ENCODE peak calls at places on chromosomes 7 and 10, in four cellular contexts. Z is K562, W is H1, J is GM12878. E is an unnamed sample.

GRCh38 chr7:151728286-151728660 is 148.6 kb downstream of the PRKAG2 start:
- DNase-seq in Z (no peak), W (no peak), J (no peak), E (no peak)

GRCh38 chr10:5628798-5629788 is 37.3 kb downstream of the ASB13 start:
- DNase-seq in Z (no peak), W (no peak), J (no peak), E (no peak)

GRCh38 chr7:65390588-65390987 is 16.9 kb downstream of the ZNF92 start:
- DNase-seq in Z (no peak), W (no peak), J (peak), E (no peak)

GRCh38 chr7:114085592-114086490 is 167.0 kb upstream of the PPP1R3A start:
- DNase-seq in J (no peak), W (no peak), Z (no peak), E (no peak)

GRCh38 chr10:1403508-1404230 is 333.7 kb downstream of the ADARB2 start:
- DNase-seq in J (no peak), W (peak), Z (no peak), E (no peak)

GRCh38 chr10:101189461-101190401 is 39.5 kb downstream of the LBX1 start:
- DNase-seq in W (peak), J (no peak), Z (no peak), E (no peak)

GRCh38 chr7:25316366-25316765 is 88.1 kb upstream of the NPVF start:
- DNase-seq in J (no peak), Z (no peak), W (no peak), E (no peak)

GRCh38 chr7:112399501-112399900 is 50.8 kb upstream of the IFRD1 start:
- DNase-seq in J (no peak), Z (no peak), W (no peak), E (no peak)

GRCh38 chr7:8084772-8085171 is 116.2 kb downstream of the GLCCI1 start:
- DNase-seq in Z (no peak), W (no peak), J (no peak), E (no peak)

GRCh38 chr7:105268056-105268455 is 120.7 kb downstream of the SRPK2 start:
- DNase-seq in Z (peak), J (no peak), W (no peak), E (no peak)

GRCh38 chr10:51204691-51205090 is 130.4 kb downstream of the PRKG1 start:
- DNase-seq in W (no peak), J (no peak), Z (no peak), E (no peak)

GRCh38 chr10:106705576-106706526 is 458.7 kb downstream of the SORCS1 start:
- DNase-seq in J (no peak), Z (peak), W (peak), E (peak)

GRCh38 chr10:99733366-99733765 is 1.3 kb downstream of the CUTC start:
- DNase-seq in J (no peak), Z (peak), W (no peak), E (no peak)

GRCh38 chr7:26398436-26399308 is 107.0 kb downstream of the SNX10 start:
- DNase-seq in Z (peak), J (peak), W (peak), E (no peak)

GRCh38 chr7:115825736-115826135 is 204.8 kb downstream of the TFEC start:
- DNase-seq in J (no peak), W (no peak), Z (no peak), E (no peak)

GRCh38 chr10:118108194-118109026 is 61.7 kb upstream of the RAB11FIP2 start:
- DNase-seq in W (no peak), Z (peak), J (no peak), E (no peak)

GRCh38 chr10:77501846-77502251 is 135.8 kb downstream of the KCNMA1 start:
- DNase-seq in Z (no peak), W (no peak), J (no peak), E (no peak)

GRCh38 chr7:66118603-66119002 is 4.0 kb downstream of the CRCP start:
- DNase-seq in W (no peak), J (no peak), Z (no peak), E (peak)

GRCh38 chr7:111765936-111766643 is 203.8 kb upstream of the IMMP2L start:
- DNase-seq in J (no peak), W (no peak), Z (no peak), E (no peak)

GRCh38 chr7:5594616-5595544 is 171.2 kb upstream of the TNRC18 start:
- DNase-seq in J (no peak), W (peak), Z (peak), E (no peak)

GRCh38 chr10:70368774-70369482 is 13.5 kb downstream of the LRRC20 start:
- DNase-seq in J (no peak), W (no peak), Z (peak), E (peak)

GRCh38 chr10:125159932-125160855 is at the start of gene CTBP2:
- DNase-seq in J (no peak), W (peak), Z (peak), E (no peak)

GRCh38 chr7:106794276-106795136 is 70.6 kb upstream of the PIK3CG start:
- DNase-seq in J (no peak), Z (no peak), W (no peak), E (no peak)

GRCh38 chr10:124632064-124632531 is 112.1 kb downstream of the FAM53B start:
- DNase-seq in Z (no peak), J (no peak), W (no peak), E (peak)

GRCh38 chr10:33416691-33417090 is 82.2 kb upstream of the NRP1 start:
- DNase-seq in J (no peak), Z (no peak), W (no peak), E (no peak)

DNA sequence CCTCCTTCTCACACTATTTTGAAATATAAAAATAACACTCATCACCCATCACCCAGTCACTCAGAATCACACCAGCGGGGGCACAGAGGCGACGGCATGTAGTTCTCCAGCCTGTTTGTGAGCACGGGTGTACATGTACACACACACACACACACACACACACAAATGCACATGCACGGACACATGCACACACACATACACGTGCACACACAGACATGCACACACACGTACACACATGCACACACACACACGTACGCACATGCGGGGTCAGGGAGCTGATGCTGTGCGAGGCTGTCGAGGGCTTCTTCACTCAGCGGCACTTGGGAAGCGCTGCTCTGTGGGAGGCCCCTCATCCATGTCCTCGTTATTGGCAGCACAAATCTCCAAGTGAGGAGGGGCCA is 178.8 kb downstream of the ELFN1 start:
- DNase-seq in W (no peak), J (no peak), Z (no peak), E (no peak)
- H3K9ac ChIP-seq in W (no peak), J (no peak), Z (no peak), E (no peak)

GRCh38 chr7:95899919-95900513 is 127.7 kb downstream of the DYNC1I1 start:
- DNase-seq in Z (peak), J (no peak), W (no peak), E (peak)

GRCh38 chr7:95905165-95905564 is 132.8 kb downstream of the DYNC1I1 start:
- DNase-seq in J (no peak), Z (peak), W (no peak), E (no peak)

GRCh38 chr7:95904099-95904498 is 131.7 kb downstream of the DYNC1I1 start:
- DNase-seq in W (no peak), J (no peak), Z (no peak), E (no peak)

GRCh38 chr7:95897557-95898183 is 125.3 kb downstream of the DYNC1I1 start:
- DNase-seq in W (no peak), Z (no peak), J (no peak), E (no peak)

DNA sequence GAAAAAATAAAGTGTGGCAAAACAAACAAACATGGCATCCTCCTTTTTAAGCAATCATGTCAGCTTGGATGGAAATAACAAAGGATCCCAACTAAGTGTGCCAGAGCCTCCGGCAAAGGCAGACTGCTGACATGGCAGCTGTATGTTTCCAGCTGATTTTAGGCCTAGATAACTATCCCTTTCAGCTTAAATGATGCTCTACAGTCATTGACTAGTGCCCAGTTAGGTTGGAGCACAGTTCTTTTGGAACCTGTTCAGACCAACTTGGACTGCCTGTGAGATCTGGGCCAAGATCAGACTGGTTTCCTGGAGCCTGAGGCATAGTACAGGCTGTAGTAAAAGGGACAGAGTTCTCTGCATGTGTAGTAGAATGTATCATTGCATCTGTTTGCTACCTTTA is 128.7 kb downstream of the DYNC1I1 start:
- DNase-seq in J (no peak), Z (no peak), W (no peak), E (no peak)
- TF ChIP-seq HDAC6 in J (no peak), Z (no peak), W (no peak), E (no peak)

DNA sequence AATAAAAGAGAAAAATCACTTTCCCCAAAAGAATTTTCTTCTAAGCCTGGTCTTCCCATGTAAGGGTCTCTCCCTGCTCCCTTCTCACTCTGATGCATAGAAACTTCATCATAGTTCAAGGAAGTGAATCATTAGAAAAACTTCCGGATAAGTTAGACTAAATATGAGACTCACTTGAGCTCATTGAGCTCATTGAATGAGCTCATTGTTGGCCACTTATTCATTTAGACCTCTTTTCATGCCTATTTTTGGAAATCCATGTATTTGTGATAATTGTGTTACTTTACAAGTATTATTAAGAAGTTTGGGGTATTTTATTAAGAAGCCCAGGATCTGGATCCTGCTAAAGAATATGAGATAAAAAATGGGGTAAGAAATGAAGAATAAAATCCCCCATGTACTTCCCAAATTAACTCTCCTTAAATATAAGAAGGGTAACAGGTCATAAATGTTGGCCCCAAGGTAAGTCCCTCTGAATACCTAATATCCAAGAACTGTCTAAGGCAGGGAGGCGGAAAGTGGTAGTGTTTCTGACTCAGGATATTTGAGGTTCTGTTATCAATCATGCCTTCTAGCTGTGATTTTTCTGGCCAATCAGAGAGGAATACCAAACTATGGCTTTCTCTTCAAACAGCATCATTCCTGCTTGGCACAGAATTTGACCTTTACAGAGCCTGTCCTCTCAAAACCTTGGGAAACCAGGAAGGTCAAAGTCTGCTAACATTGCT is 236.5 kb upstream of the PTN start:
- DNase-seq in W (no peak), Z (no peak), J (no peak), E (no peak)
- H3K9ac ChIP-seq in W (no peak), Z (no peak), J (no peak), E (no peak)

DNA sequence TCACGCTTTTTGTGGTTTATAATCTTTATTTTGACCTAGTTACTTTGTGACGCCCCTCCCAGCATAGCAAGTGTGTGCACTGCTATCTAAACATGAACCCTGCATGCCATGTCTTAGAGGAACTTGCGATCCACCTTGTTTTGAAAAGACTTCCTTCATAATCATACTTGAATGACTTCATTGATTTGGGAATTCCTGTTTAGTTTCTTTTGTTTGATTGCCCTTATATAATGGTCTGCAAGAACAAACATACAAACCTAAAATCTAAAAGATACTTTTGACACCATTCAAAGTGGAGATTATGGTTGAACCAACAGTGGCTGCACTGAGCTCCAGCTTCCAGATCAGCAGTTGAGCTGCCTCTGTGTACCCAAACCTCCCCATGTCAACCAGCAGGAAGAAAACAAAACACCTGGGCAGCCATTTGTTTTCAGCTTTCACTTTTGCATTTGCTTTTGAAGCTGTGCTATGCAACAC is 132.6 kb downstream of the CELF2 start:
- DNase-seq in Z (peak), W (no peak), J (no peak), E (no peak)
- TF ChIP-seq HDAC6 in Z (no peak), W (no peak), J (no peak), E (no peak)

DNA sequence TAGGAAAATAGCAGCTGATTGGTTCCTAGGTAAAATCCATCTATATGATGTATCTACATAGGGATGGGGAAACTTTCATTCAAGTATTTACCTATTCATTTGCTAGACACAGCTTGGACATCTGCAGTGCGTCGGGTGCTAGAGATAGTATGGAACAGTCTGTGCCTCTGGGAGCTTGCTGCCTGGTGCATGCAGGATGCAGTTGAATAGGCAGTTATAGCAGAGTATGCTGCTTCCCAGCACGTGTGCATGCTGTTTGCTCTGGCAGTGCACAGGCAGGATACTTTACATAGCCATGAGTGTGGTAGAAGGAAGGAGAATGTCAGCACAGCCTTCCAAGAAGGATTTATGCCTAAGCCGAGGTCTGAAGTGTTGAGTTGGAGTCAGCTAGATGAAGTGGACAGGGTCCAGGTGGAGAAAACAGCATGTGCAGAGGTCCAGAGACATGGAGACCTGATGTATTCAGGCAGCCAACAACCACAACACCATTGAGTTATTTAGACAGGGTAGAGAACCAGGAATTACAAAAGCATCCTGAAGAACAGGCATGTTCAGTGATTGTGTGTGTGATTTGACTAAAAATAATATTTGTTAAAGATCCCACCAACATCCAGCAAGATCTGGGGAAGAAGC is 8.1 kb downstream of the MAP3K8 start:
- DNase-seq in Z (no peak), W (no peak), J (no peak), E (no peak)
- H3K9ac ChIP-seq in Z (no peak), W (no peak), J (no peak), E (no peak)

GRCh38 chr10:97673736-97674525 is 13.1 kb downstream of the AVPI1 start:
- DNase-seq in W (no peak), Z (peak), J (no peak), E (no peak)
- TF ChIP-seq HDAC6 in W (no peak), Z (no peak), J (no peak), E (no peak)

GRCh38 chr7:101125989-101126650 is 784 bp upstream of the SERPINE1 start:
- DNase-seq in Z (no peak), J (peak), W (no peak), E (peak)

GRCh38 chr7:101122933-101123702 is 3.8 kb upstream of the SERPINE1 start:
- DNase-seq in J (no peak), W (no peak), Z (no peak), E (peak)

GRCh38 chr7:101123703-101124068 is 3.2 kb upstream of the SERPINE1 start:
- DNase-seq in J (no peak), W (no peak), Z (no peak), E (no peak)

GRCh38 chr7:101121996-101122932 is 4.6 kb upstream of the SERPINE1 start:
- DNase-seq in W (no peak), J (no peak), Z (peak), E (peak)

DNA sequence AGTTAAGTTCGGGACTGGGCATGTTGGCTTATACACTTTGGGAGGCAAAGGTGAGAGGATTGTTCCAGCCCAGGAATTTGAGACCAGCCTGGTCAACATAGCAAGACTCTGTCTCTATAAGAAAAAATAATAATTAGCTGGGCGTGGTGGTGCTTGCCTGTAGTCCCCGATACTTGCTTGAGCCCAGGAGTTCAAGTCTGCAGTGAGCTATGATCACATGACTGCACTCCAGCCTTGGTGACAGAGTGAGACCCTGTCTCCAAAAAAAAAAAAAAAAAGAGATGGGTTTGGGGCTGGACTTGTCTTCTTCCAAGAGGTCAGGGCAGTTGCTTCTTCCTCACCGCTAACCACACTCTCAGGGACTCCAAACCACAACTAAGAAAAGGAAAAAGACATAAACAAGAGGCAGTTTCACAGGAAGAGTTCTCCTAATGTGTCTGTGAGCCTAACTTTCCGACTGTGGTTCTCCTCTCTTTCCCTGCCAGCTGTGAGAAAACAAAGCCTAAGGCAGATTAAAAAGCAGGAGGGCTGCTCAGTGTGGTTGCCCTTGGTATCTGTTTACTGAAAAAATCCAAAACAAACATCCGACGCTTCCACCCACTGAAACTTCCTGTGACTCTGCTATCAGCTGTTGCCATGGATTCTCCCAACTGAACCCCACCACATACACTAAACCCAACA is 2.4 kb upstream of the SERPINE1 start:
- DNase-seq in Z (no peak), W (no peak), J (no peak), E (peak)
- H3K9ac ChIP-seq in Z (peak), W (no peak), J (no peak), E (peak)